ENCODE peak calls at places on chromosomes 6 and 20, in ten cellular contexts. F, L, C, Z, K, B, H, Y, O and M are unnamed samples.

GRCh38 chr20:51526754-51527153 is 15.8 kb downstream of the NFATC2 start:
- DNase-seq in F (no peak), L (no peak), C (no peak), Z (no peak), K (no peak), B (no peak), H (no peak), Y (peak; percentile 27), O (no peak), M (no peak)

GRCh38 chr20:37379967-37380828 is 34.3 kb downstream of the SRC start:
- DNase-seq in F (peak; percentile 59), L (no peak), C (no peak), Z (no peak), K (no peak), B (no peak), H (no peak), Y (peak; percentile 45), O (no peak), M (peak; percentile 67)

GRCh38 chr6:111087106-111087835 is at the start of gene SLC16A10:
- DNase-seq in F (peak; percentile 52), L (peak; percentile 82), C (peak; percentile 62), Z (peak; percentile 82), K (peak; percentile 20), B (peak; percentile 82), H (peak; percentile 38), Y (peak; percentile 72), O (peak; percentile 96), M (peak; percentile 95)

GRCh38 chr6:155417454-155417853 is 38.2 kb downstream of the NOX3 start:
- DNase-seq in F (peak; percentile 30), L (no peak), C (no peak), Z (no peak), K (no peak), B (peak; percentile 24), H (no peak), Y (no peak), O (no peak), M (no peak)

GRCh38 chr20:63009988-63010769 is 3.4 kb upstream of the BHLHE23 start:
- DNase-seq in F (peak; percentile 27), L (peak; percentile 15), C (no peak), Z (peak; percentile 74), K (no peak), B (peak; percentile 99), H (no peak), Y (peak; percentile 19), O (no peak), M (no peak)

GRCh38 chr6:93902517-93902916 is 483.2 kb upstream of the EPHA7 start:
- DNase-seq in F (no peak), L (no peak), C (no peak), Z (no peak), K (no peak), B (no peak), H (no peak), Y (no peak), O (no peak), M (no peak)

GRCh38 chr20:6081236-6081635 is 27.4 kb upstream of the LRRN4 start:
- DNase-seq in F (peak; percentile 37), L (no peak), C (no peak), Z (no peak), K (no peak), B (no peak), H (peak; percentile 7), Y (no peak), O (no peak), M (no peak)

GRCh38 chr6:10101551-10102252 is 313.2 kb downstream of the TFAP2A start:
- DNase-seq in F (no peak), L (no peak), C (no peak), Z (no peak), K (no peak), B (no peak), H (no peak), Y (no peak), O (no peak), M (no peak)

GRCh38 chr20:54477134-54477533 is 1.7 kb downstream of the DOK5 start:
- DNase-seq in F (no peak), L (no peak), C (no peak), Z (no peak), K (no peak), B (no peak), H (no peak), Y (no peak), O (no peak), M (no peak)

GRCh38 chr6:45441811-45442453 is 64.2 kb upstream of the SUPT3H start:
- DNase-seq in F (peak; percentile 32), L (no peak), C (no peak), Z (peak; percentile 29), K (no peak), B (no peak), H (no peak), Y (no peak), O (no peak), M (no peak)

GRCh38 chr6:35043381-35043780 is 97.8 kb downstream of the TCP11 start:
- DNase-seq in F (no peak), L (no peak), C (no peak), Z (no peak), K (no peak), B (no peak), H (no peak), Y (peak; percentile 35), O (no peak), M (no peak)

GRCh38 chr6:157885876-157886275 is 62.8 kb downstream of the SNX9 start:
- DNase-seq in F (no peak), L (no peak), C (no peak), Z (no peak), K (no peak), B (no peak), H (no peak), Y (no peak), O (no peak), M (no peak)

GRCh38 chr6:72950114-72950860 is 275.0 kb downstream of the KHDC1L start:
- DNase-seq in F (peak; percentile 90), L (no peak), C (no peak), Z (no peak), K (no peak), B (no peak), H (peak; percentile 52), Y (no peak), O (no peak), M (peak; percentile 78)

GRCh38 chr20:57439432-57439831 is 48.2 kb downstream of the RBM38 start:
- DNase-seq in F (no peak), L (no peak), C (no peak), Z (no peak), K (peak; percentile 37), B (no peak), H (peak; percentile 8), Y (peak; percentile 90), O (no peak), M (no peak)

GRCh38 chr6:131640100-131640499 is 3.0 kb downstream of the ENPP3 start:
- DNase-seq in F (no peak), L (no peak), C (no peak), Z (no peak), K (no peak), B (peak; percentile 36), H (no peak), Y (no peak), O (no peak), M (no peak)

GRCh38 chr20:18754030-18754659 is 59.4 kb upstream of the SCP2D1 start:
- DNase-seq in F (no peak), L (no peak), C (no peak), Z (no peak), K (no peak), B (peak; percentile 86), H (no peak), Y (no peak), O (no peak), M (no peak)

GRCh38 chr20:58139849-58140786 is 88.3 kb downstream of the ANKRD60 start:
- DNase-seq in F (no peak), L (no peak), C (no peak), Z (no peak), K (no peak), B (no peak), H (no peak), Y (no peak), O (no peak), M (no peak)

GRCh38 chr6:7085911-7086310 is 21.9 kb upstream of the RREB1 start:
- DNase-seq in F (peak; percentile 21), L (no peak), C (no peak), Z (no peak), K (no peak), B (peak; percentile 60), H (no peak), Y (peak; percentile 8), O (no peak), M (peak; percentile 95)

GRCh38 chr20:826695-827323 is 6.7 kb upstream of the FAM110A start:
- DNase-seq in F (no peak), L (no peak), C (no peak), Z (no peak), K (no peak), B (no peak), H (no peak), Y (no peak), O (no peak), M (no peak)

GRCh38 chr6:118641042-118641441 is 10.3 kb downstream of the CEP85L start:
- DNase-seq in F (no peak), L (no peak), C (no peak), Z (no peak), K (no peak), B (no peak), H (no peak), Y (no peak), O (no peak), M (no peak)

GRCh38 chr6:21461844-21462518 is 131.6 kb upstream of the SOX4 start:
- DNase-seq in F (no peak), L (no peak), C (no peak), Z (no peak), K (no peak), B (no peak), H (no peak), Y (no peak), O (no peak), M (no peak)